ENCODE peak calls at places on chromosome 14, in six cellular contexts. R, G, C, A, Z and U are unnamed samples.
A peak's percentile ranks its signal among the peaks of the same experiment; 100 is the strongest.

GRCh38 chr14:103386632-103387329 is 1.6 kb downstream of the MARK3 start:
- DNase-seq in R (no peak), G (no peak), C (no peak), A (peak; percentile 47), Z (no peak), U (no peak)

GRCh38 chr14:50943943-50944646 is at the start of gene PYGL:
- DNase-seq in R (peak; percentile 84), G (peak; percentile 69), C (peak; percentile 34), A (peak; percentile 57), Z (no peak), U (peak; percentile 64)

GRCh38 chr14:32711103-32711680 is 227.5 kb upstream of the NPAS3 start:
- DNase-seq in R (no peak), G (no peak), C (no peak), A (peak; percentile 51), Z (no peak), U (peak; percentile 30)

GRCh38 chr14:105534586-105534985 is 8.2 kb downstream of the TMEM121 start:
- DNase-seq in R (peak; percentile 64), G (no peak), C (no peak), A (no peak), Z (no peak), U (no peak)

GRCh38 chr14:100749967-100750597 is 23.4 kb downstream of the DLK1 start:
- DNase-seq in R (no peak), G (no peak), C (no peak), A (no peak), Z (no peak), U (no peak)

GRCh38 chr14:76500480-76500879 is 124.5 kb downstream of the ESRRB start:
- DNase-seq in R (peak; percentile 51), G (no peak), C (no peak), A (no peak), Z (no peak), U (no peak)

GRCh38 chr14:96158735-96159134 is 45.9 kb upstream of the BDKRB2 start:
- DNase-seq in R (peak; percentile 41), G (peak; percentile 16), C (no peak), A (no peak), Z (no peak), U (no peak)

GRCh38 chr14:75578786-75579781 is 664 bp downstream of the FLVCR2 start:
- DNase-seq in R (no peak), G (no peak), C (peak; percentile 60), A (peak; percentile 61), Z (no peak), U (no peak)

GRCh38 chr14:75720828-75721227 is 59.8 kb downstream of the TTLL5 start:
- DNase-seq in R (no peak), G (peak; percentile 87), C (no peak), A (peak; percentile 59), Z (no peak), U (peak; percentile 72)

GRCh38 chr14:94946244-94946643 is 176.3 kb upstream of the GSC start:
- DNase-seq in R (no peak), G (no peak), C (no peak), A (no peak), Z (no peak), U (no peak)

GRCh38 chr14:72730468-72730867 is 163.4 kb downstream of the DPF3 start:
- DNase-seq in R (no peak), G (no peak), C (no peak), A (no peak), Z (no peak), U (no peak)

GRCh38 chr14:96805906-96806305 is 8.7 kb downstream of the VRK1 start:
- DNase-seq in R (no peak), G (no peak), C (no peak), A (no peak), Z (no peak), U (no peak)

GRCh38 chr14:87434011-87434410 is 559.0 kb downstream of the GALC start:
- DNase-seq in R (no peak), G (no peak), C (no peak), A (no peak), Z (no peak), U (no peak)

GRCh38 chr14:77865455-77865854 is 65.5 kb downstream of the ADCK1 start:
- DNase-seq in R (no peak), G (no peak), C (no peak), A (no peak), Z (no peak), U (no peak)

GRCh38 chr14:58077621-58078020 is 74.4 kb downstream of the ARMH4 start:
- DNase-seq in R (no peak), G (no peak), C (no peak), A (no peak), Z (no peak), U (no peak)

GRCh38 chr14:50318031-50318626 is 6.0 kb downstream of the DMAC2L start:
- DNase-seq in R (no peak), G (no peak), C (no peak), A (peak; percentile 45), Z (no peak), U (no peak)

GRCh38 chr14:104996032-104996431 is 10.4 kb downstream of the CLBA1 start:
- DNase-seq in R (peak; percentile 70), G (no peak), C (no peak), A (no peak), Z (no peak), U (no peak)

GRCh38 chr14:100617715-100618693 is 30.8 kb upstream of the BEGAIN start:
- DNase-seq in R (peak; percentile 42), G (no peak), C (no peak), A (no peak), Z (no peak), U (no peak)

GRCh38 chr14:23787436-23787835 is 151.3 kb downstream of the DHRS2 start:
- DNase-seq in R (no peak), G (no peak), C (no peak), A (no peak), Z (no peak), U (no peak)

GRCh38 chr14:106380740-106381139 is 854.4 kb downstream of the TMEM121 start:
- DNase-seq in R (no peak), G (no peak), C (no peak), A (no peak), Z (no peak), U (no peak)

GRCh38 chr14:100532916-100533630 is 54.1 kb downstream of the BEGAIN start:
- DNase-seq in R (peak; percentile 38), G (peak; percentile 24), C (peak; percentile 1), A (no peak), Z (no peak), U (peak; percentile 91)

GRCh38 chr14:86035882-86036281 is 505.9 kb downstream of the FLRT2 start:
- DNase-seq in R (no peak), G (no peak), C (no peak), A (no peak), Z (no peak), U (no peak)

GRCh38 chr14:44701563-44702263 is 194.6 kb upstream of the FSCB start:
- DNase-seq in R (no peak), G (no peak), C (no peak), A (no peak), Z (no peak), U (no peak)

GRCh38 chr14:69316449-69317391 is 56.8 kb downstream of the GALNT16 start:
- DNase-seq in R (peak; percentile 34), G (no peak), C (peak; percentile 39), A (peak; percentile 7), Z (no peak), U (peak; percentile 37)

GRCh38 chr14:64137657-64138290 is 156.4 kb downstream of the ESR2 start:
- DNase-seq in R (no peak), G (no peak), C (no peak), A (peak; percentile 20), Z (no peak), U (no peak)

GRCh38 chr14:53953002-53953827 is 3.4 kb downstream of the BMP4 start:
- DNase-seq in R (peak; percentile 85), G (peak; percentile 69), C (peak; percentile 60), A (peak; percentile 94), Z (no peak), U (peak; percentile 80)

GRCh38 chr14:106174206-106174605 is 647.8 kb downstream of the TMEM121 start:
- DNase-seq in R (no peak), G (peak; percentile 32), C (no peak), A (no peak), Z (peak; percentile 34), U (no peak)

GRCh38 chr14:100239200-100239839 is 376 bp downstream of the YY1 start:
- DNase-seq in R (peak; percentile 77), G (no peak), C (peak; percentile 16), A (peak; percentile 36), Z (no peak), U (peak; percentile 44)

GRCh38 chr14:22379727-22380126 is 209.3 kb downstream of the DAD1 start:
- DNase-seq in R (no peak), G (no peak), C (no peak), A (no peak), Z (no peak), U (no peak)
- H3K27ac ChIP-seq in R (no peak overlapping the region), G (no peak overlapping the region), C (no peak overlapping the region), A (no peak overlapping the region), Z (no peak overlapping the region), U (no peak overlapping the region)

DNA sequence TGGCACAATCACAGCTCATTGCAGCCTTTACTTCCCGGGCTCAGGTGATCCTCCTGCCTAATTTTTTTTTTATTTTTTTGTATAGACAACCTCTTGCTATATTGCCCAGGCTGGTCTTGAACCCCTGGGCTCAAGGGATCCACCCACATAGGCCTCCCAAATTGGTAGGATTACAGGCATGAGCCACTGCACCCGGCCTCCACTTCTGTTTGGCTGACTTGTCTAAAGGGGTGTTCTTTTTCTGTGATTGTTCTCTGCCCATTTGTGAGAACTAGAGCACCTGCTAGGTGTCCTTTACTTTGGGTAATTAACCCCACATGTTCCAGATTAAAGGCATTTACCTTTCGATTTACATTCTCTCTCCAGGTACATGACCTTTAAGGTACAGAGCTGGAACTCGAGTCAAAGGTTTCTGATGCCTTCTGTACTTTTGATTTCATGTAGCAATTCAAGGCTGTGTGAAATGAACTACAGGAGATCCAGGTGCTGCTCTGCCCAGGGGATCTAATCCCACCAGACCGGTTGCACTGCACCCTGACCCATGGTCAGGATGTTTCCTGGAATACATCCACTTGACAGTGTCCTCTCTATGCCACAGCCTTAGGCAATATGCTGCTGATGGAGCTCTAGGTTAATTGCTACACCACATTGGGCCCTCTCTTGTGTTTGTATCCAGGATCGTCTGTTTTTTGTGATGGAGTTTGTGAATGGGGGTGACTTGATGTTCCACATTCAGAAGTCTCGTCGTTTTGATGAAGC is 163.6 kb downstream of the PRKCH start:
- DNase-seq in R (no peak), G (no peak), C (no peak), A (no peak), Z (no peak), U (peak; percentile 61)
- H3K4me1 ChIP-seq in R (peaks cover 7% of the 10 kb centered on the region), G (peaks cover 39% of the 10 kb centered on the region), C (peaks cover 12% of the 10 kb centered on the region), A (no peaks in the 10 kb centered on the region), Z (peaks cover 36% of the 10 kb centered on the region), U (peaks cover 14% of the 10 kb centered on the region)

GRCh38 chr14:21734457-21735074 is 60.9 kb upstream of the OR4E1 start:
- DNase-seq in R (no peak), G (no peak), C (no peak), A (peak; percentile 56), Z (no peak), U (no peak)
- TF ChIP-seq CTCF in R (peak; percentile 88), G (no peak), C (no peak), A (peak; percentile 46), Z (peak; percentile 75), U (peak; percentile 30)

GRCh38 chr14:67934087-67934486 is 114.5 kb downstream of the RAD51B start:
- DNase-seq in R (no peak), G (no peak), C (no peak), A (peak; percentile 89), Z (no peak), U (no peak)

GRCh38 chr14:67926821-67927220 is 107.2 kb downstream of the RAD51B start:
- DNase-seq in R (no peak), G (no peak), C (no peak), A (peak; percentile 50), Z (no peak), U (no peak)

GRCh38 chr14:67932708-67933107 is 113.1 kb downstream of the RAD51B start:
- DNase-seq in R (no peak), G (no peak), C (no peak), A (no peak), Z (no peak), U (no peak)

GRCh38 chr14:67928375-67928774 is 108.8 kb downstream of the RAD51B start:
- DNase-seq in R (no peak), G (no peak), C (no peak), A (no peak), Z (no peak), U (no peak)
- H3K27ac ChIP-seq in R (no peak overlapping the region), G (no peak overlapping the region), C (no peak overlapping the region), A (no peak overlapping the region), Z (no peak overlapping the region), U (no peak overlapping the region)